ENCODE peak calls at places on chromosomes 6 and 20, in eight cellular contexts. One of them, this sample, is unnamed.

GRCh38 chr6:83707829-83708545 is 914 bp downstream of the SNAP91 start:
- DNase-seq in left cardiac atrium: no peak
- DNase-seq in iris pigment epithelial cell: no peak
- DNase-seq in naive B cell: no peak
- DNase-seq in psoas muscle: no peak
- DNase-seq in GM20000: peak
- DNase-seq in activated CD4-positive, alpha-beta memory T cell treated with anti-CD3 and anti-CD28 coated beads, Interleukin-2, amount 10 ng/mL, durations not matched to agents 7 days and 5 days: no peak
- DNase-seq in effector memory CD4-positive, alpha-beta T cell: no peak
- DNase-seq in this sample: peak

GRCh38 chr20:46677608-46678007 is 11.6 kb downstream of the TP53RK start:
- DNase-seq in effector memory CD4-positive, alpha-beta T cell: no peak
- DNase-seq in iris pigment epithelial cell: no peak
- DNase-seq in GM20000: no peak
- DNase-seq in psoas muscle: no peak
- DNase-seq in naive B cell: no peak
- DNase-seq in left cardiac atrium: no peak
- DNase-seq in activated CD4-positive, alpha-beta memory T cell treated with anti-CD3 and anti-CD28 coated beads, Interleukin-2, amount 10 ng/mL, durations not matched to agents 7 days and 5 days: no peak
- DNase-seq in this sample: no peak

GRCh38 chr20:11457476-11457875 is 460.2 kb upstream of the BTBD3 start:
- DNase-seq in effector memory CD4-positive, alpha-beta T cell: no peak
- DNase-seq in naive B cell: no peak
- DNase-seq in left cardiac atrium: no peak
- DNase-seq in activated CD4-positive, alpha-beta memory T cell treated with anti-CD3 and anti-CD28 coated beads, Interleukin-2, amount 10 ng/mL, durations not matched to agents 7 days and 5 days: no peak
- DNase-seq in psoas muscle: no peak
- DNase-seq in GM20000: no peak
- DNase-seq in iris pigment epithelial cell: peak
- DNase-seq in this sample: peak

GRCh38 chr20:46512943-46513844 is at the start of gene ZNF334:
- DNase-seq in iris pigment epithelial cell: peak
- DNase-seq in GM20000: peak
- DNase-seq in psoas muscle: peak
- DNase-seq in left cardiac atrium: peak
- DNase-seq in effector memory CD4-positive, alpha-beta T cell: no peak
- DNase-seq in naive B cell: no peak
- DNase-seq in activated CD4-positive, alpha-beta memory T cell treated with anti-CD3 and anti-CD28 coated beads, Interleukin-2, amount 10 ng/mL, durations not matched to agents 7 days and 5 days: peak
- DNase-seq in this sample: peak

GRCh38 chr6:39083111-39083702 is 31.8 kb downstream of the SAYSD1 start:
- DNase-seq in GM20000: no peak
- DNase-seq in activated CD4-positive, alpha-beta memory T cell treated with anti-CD3 and anti-CD28 coated beads, Interleukin-2, amount 10 ng/mL, durations not matched to agents 7 days and 5 days: no peak
- DNase-seq in naive B cell: no peak
- DNase-seq in left cardiac atrium: no peak
- DNase-seq in effector memory CD4-positive, alpha-beta T cell: no peak
- DNase-seq in psoas muscle: no peak
- DNase-seq in iris pigment epithelial cell: no peak
- DNase-seq in this sample: no peak

GRCh38 chr6:122996797-122997520 is 924 bp downstream of the CLVS2 start:
- DNase-seq in left cardiac atrium: no peak
- DNase-seq in iris pigment epithelial cell: no peak
- DNase-seq in GM20000: peak
- DNase-seq in naive B cell: no peak
- DNase-seq in effector memory CD4-positive, alpha-beta T cell: no peak
- DNase-seq in psoas muscle: no peak
- DNase-seq in activated CD4-positive, alpha-beta memory T cell treated with anti-CD3 and anti-CD28 coated beads, Interleukin-2, amount 10 ng/mL, durations not matched to agents 7 days and 5 days: no peak
- DNase-seq in this sample: no peak

GRCh38 chr6:10520468-10520867 is 683 bp upstream of the GCNT2 start:
- DNase-seq in GM20000: no peak
- DNase-seq in iris pigment epithelial cell: peak
- DNase-seq in activated CD4-positive, alpha-beta memory T cell treated with anti-CD3 and anti-CD28 coated beads, Interleukin-2, amount 10 ng/mL, durations not matched to agents 7 days and 5 days: no peak
- DNase-seq in psoas muscle: no peak
- DNase-seq in left cardiac atrium: no peak
- DNase-seq in naive B cell: no peak
- DNase-seq in effector memory CD4-positive, alpha-beta T cell: no peak
- DNase-seq in this sample: no peak

GRCh38 chr20:47576516-47577033 is 74.9 kb downstream of the NCOA3 start:
- DNase-seq in naive B cell: peak
- DNase-seq in left cardiac atrium: peak
- DNase-seq in effector memory CD4-positive, alpha-beta T cell: no peak
- DNase-seq in iris pigment epithelial cell: peak
- DNase-seq in GM20000: peak
- DNase-seq in activated CD4-positive, alpha-beta memory T cell treated with anti-CD3 and anti-CD28 coated beads, Interleukin-2, amount 10 ng/mL, durations not matched to agents 7 days and 5 days: no peak
- DNase-seq in psoas muscle: no peak
- DNase-seq in this sample: peak

GRCh38 chr20:51480507-51481270 is 61.8 kb downstream of the NFATC2 start:
- DNase-seq in effector memory CD4-positive, alpha-beta T cell: no peak
- DNase-seq in psoas muscle: no peak
- DNase-seq in naive B cell: no peak
- DNase-seq in iris pigment epithelial cell: no peak
- DNase-seq in GM20000: peak
- DNase-seq in left cardiac atrium: no peak
- DNase-seq in activated CD4-positive, alpha-beta memory T cell treated with anti-CD3 and anti-CD28 coated beads, Interleukin-2, amount 10 ng/mL, durations not matched to agents 7 days and 5 days: peak
- DNase-seq in this sample: no peak

GRCh38 chr6:129009856-129010255 is 126.9 kb downstream of the LAMA2 start:
- DNase-seq in left cardiac atrium: no peak
- DNase-seq in GM20000: no peak
- DNase-seq in naive B cell: no peak
- DNase-seq in effector memory CD4-positive, alpha-beta T cell: no peak
- DNase-seq in psoas muscle: no peak
- DNase-seq in activated CD4-positive, alpha-beta memory T cell treated with anti-CD3 and anti-CD28 coated beads, Interleukin-2, amount 10 ng/mL, durations not matched to agents 7 days and 5 days: no peak
- DNase-seq in iris pigment epithelial cell: no peak
- DNase-seq in this sample: no peak

GRCh38 chr6:10528170-10528981 is 7.2 kb downstream of the GCNT2 start:
- DNase-seq in GM20000: peak
- DNase-seq in iris pigment epithelial cell: peak
- DNase-seq in naive B cell: peak
- DNase-seq in effector memory CD4-positive, alpha-beta T cell: no peak
- DNase-seq in psoas muscle: no peak
- DNase-seq in left cardiac atrium: no peak
- DNase-seq in activated CD4-positive, alpha-beta memory T cell treated with anti-CD3 and anti-CD28 coated beads, Interleukin-2, amount 10 ng/mL, durations not matched to agents 7 days and 5 days: peak
- DNase-seq in this sample: peak

This sample was measured in choroid plexus epithelial cell.